ENCODE peak calls at places on chromosomes 1 and 21, in seven cellular contexts. N, Y, O, J, G, C and A are unnamed samples.

GRCh38 chr1:82399093-82399492 is 598.4 kb downstream of the ADGRL2 start:
- DNase-seq in Y (no peak), G (no peak), C (no peak), O (no peak), J (no peak), N (no peak), A (no peak)

GRCh38 chr1:94783342-94784264 is 36.6 kb upstream of the SLC44A3 start:
- DNase-seq in C (peak; percentile 88), G (peak; percentile 61), O (no peak), Y (no peak), J (peak; percentile 85), N (no peak), A (peak; percentile 91)

GRCh38 chr1:226100436-226101347 is 38.2 kb downstream of the H3-3A start:
- DNase-seq in Y (no peak), G (peak; percentile 51), J (peak; percentile 53), O (peak; percentile 73), C (no peak), N (no peak), A (peak; percentile 74)

GRCh38 chr1:3423245-3423829 is 31.1 kb upstream of the ARHGEF16 start:
- DNase-seq in J (no peak), O (no peak), G (peak; percentile 39), Y (no peak), N (no peak), C (peak; percentile 64), A (no peak)

GRCh38 chr21:25809013-25809412 is 74.2 kb downstream of the GABPA start:
- DNase-seq in Y (no peak), C (no peak), G (no peak), J (no peak), N (peak; percentile 5), O (no peak), A (peak; percentile 28)

GRCh38 chr1:181680332-181680731 is 197.0 kb downstream of the CACNA1E start:
- DNase-seq in J (no peak), O (no peak), C (no peak), Y (no peak), N (no peak), G (no peak), A (no peak)

GRCh38 chr1:167161762-167162161 is 58.9 kb upstream of the POU2F1 start:
- DNase-seq in O (no peak), G (no peak), C (no peak), Y (no peak), J (no peak), N (no peak), A (no peak)

GRCh38 chr1:246001142-246001812 is 505.8 kb downstream of the SMYD3 start:
- DNase-seq in N (no peak), C (no peak), G (no peak), J (no peak), Y (no peak), O (no peak), A (no peak)

GRCh38 chr21:35138665-35139381 is 89.7 kb upstream of the RUNX1 start:
- DNase-seq in Y (peak; percentile 96), G (no peak), N (no peak), O (no peak), J (peak; percentile 6), C (no peak), A (peak; percentile 27)

GRCh38 chr1:116218922-116219321 is 107.7 kb downstream of the MAB21L3 start:
- DNase-seq in O (no peak), Y (peak; percentile 58), N (no peak), J (peak; percentile 40), C (no peak), G (no peak), A (no peak)

GRCh38 chr1:32605711-32606424 is 44.5 kb downstream of the ZBTB8OS start:
- DNase-seq in C (no peak), G (no peak), N (no peak), O (no peak), Y (no peak), J (no peak), A (no peak)

GRCh38 chr1:79501153-79501552 is 494.6 kb upstream of the ADGRL4 start:
- DNase-seq in C (no peak), O (no peak), Y (no peak), J (no peak), G (no peak), N (no peak), A (peak; percentile 6)

GRCh38 chr1:179879797-179880196 is 2.2 kb upstream of the TOR1AIP2 start:
- DNase-seq in N (no peak), Y (no peak), J (no peak), O (no peak), C (no peak), G (no peak), A (no peak)

GRCh38 chr1:77874804-77875445 is 13.5 kb upstream of the NEXN start:
- DNase-seq in C (no peak), Y (peak; percentile 76), N (peak; percentile 26), G (no peak), O (no peak), J (no peak), A (peak; percentile 17)

GRCh38 chr1:172764378-172764777 is 105.5 kb downstream of the FASLG start:
- DNase-seq in J (no peak), O (peak; percentile 91), Y (no peak), C (no peak), N (no peak), G (peak; percentile 62), A (no peak)

GRCh38 chr1:227058321-227058751 is 118.2 kb downstream of the COQ8A start:
- DNase-seq in G (no peak), O (no peak), C (no peak), J (no peak), N (peak; percentile 6), Y (no peak), A (peak; percentile 41)

GRCh38 chr1:181104790-181105133 is 16.3 kb downstream of the IER5 start:
- DNase-seq in C (peak; percentile 72), N (no peak), O (no peak), G (peak; percentile 54), Y (peak; percentile 87), J (no peak), A (no peak)

GRCh38 chr1:53402891-53403655 is 56.1 kb upstream of the DMRTB1 start:
- DNase-seq in C (no peak), G (no peak), J (no peak), O (no peak), N (no peak), Y (peak; percentile 40), A (no peak)